ENCODE peak calls at places on chromosomes 4 and X, in nine cellular contexts. One of them, this sample, is unnamed.

GRCh38 chr4:139645458-139645857 is 20.2 kb upstream of the MGST2 start:
- DNase-seq in RCC 7860: no peak
- DNase-seq in naive thymus-derived CD8-positive, alpha-beta T cell: no peak
- DNase-seq in GM04504: no peak
- DNase-seq in testis: no peak
- DNase-seq in adrenal gland: no peak
- DNase-seq in HFFc6: no peak
- DNase-seq in activated CD8-positive, alpha-beta T cell treated with anti-CD3 and anti-CD28 coated beads for 36 hours: no peak
- DNase-seq in nucleus accumbens: no peak
- DNase-seq in this sample: no peak

GRCh38 chrX:17617794-17618193 is 119.5 kb upstream of the SCML1 start:
- DNase-seq in activated CD8-positive, alpha-beta T cell treated with anti-CD3 and anti-CD28 coated beads for 36 hours: no peak
- DNase-seq in GM04504: no peak
- DNase-seq in HFFc6: no peak
- DNase-seq in RCC 7860: no peak
- DNase-seq in testis: no peak
- DNase-seq in adrenal gland: no peak
- DNase-seq in nucleus accumbens: no peak
- DNase-seq in naive thymus-derived CD8-positive, alpha-beta T cell: no peak
- DNase-seq in this sample: no peak

GRCh38 chr4:134018845-134019244 is 182.7 kb downstream of the PABPC4L start:
- DNase-seq in naive thymus-derived CD8-positive, alpha-beta T cell: no peak
- DNase-seq in testis: no peak
- DNase-seq in GM04504: no peak
- DNase-seq in RCC 7860: no peak
- DNase-seq in activated CD8-positive, alpha-beta T cell treated with anti-CD3 and anti-CD28 coated beads for 36 hours: no peak
- DNase-seq in nucleus accumbens: no peak
- DNase-seq in HFFc6: no peak
- DNase-seq in adrenal gland: no peak
- DNase-seq in this sample: no peak

GRCh38 chr4:3288571-3289094 is 4.2 kb upstream of the RGS12 start:
- DNase-seq in testis: peak; percentile 11
- DNase-seq in adrenal gland: peak; percentile 49
- DNase-seq in naive thymus-derived CD8-positive, alpha-beta T cell: no peak
- DNase-seq in GM04504: no peak
- DNase-seq in nucleus accumbens: no peak
- DNase-seq in activated CD8-positive, alpha-beta T cell treated with anti-CD3 and anti-CD28 coated beads for 36 hours: no peak
- DNase-seq in RCC 7860: no peak
- DNase-seq in HFFc6: no peak
- DNase-seq in this sample: no peak

GRCh38 chrX:27823812-27824211 is 16.0 kb downstream of the MAGEB10 start:
- DNase-seq in activated CD8-positive, alpha-beta T cell treated with anti-CD3 and anti-CD28 coated beads for 36 hours: no peak
- DNase-seq in HFFc6: no peak
- DNase-seq in GM04504: no peak
- DNase-seq in naive thymus-derived CD8-positive, alpha-beta T cell: no peak
- DNase-seq in testis: no peak
- DNase-seq in adrenal gland: no peak
- DNase-seq in RCC 7860: no peak
- DNase-seq in nucleus accumbens: no peak
- DNase-seq in this sample: no peak

GRCh38 chr4:72427022-72427421 is 142.0 kb downstream of the ADAMTS3 start:
- DNase-seq in nucleus accumbens: no peak
- DNase-seq in RCC 7860: no peak
- DNase-seq in naive thymus-derived CD8-positive, alpha-beta T cell: no peak
- DNase-seq in HFFc6: no peak
- DNase-seq in GM04504: no peak
- DNase-seq in activated CD8-positive, alpha-beta T cell treated with anti-CD3 and anti-CD28 coated beads for 36 hours: no peak
- DNase-seq in testis: no peak
- DNase-seq in adrenal gland: no peak
- DNase-seq in this sample: no peak

GRCh38 chr4:86498560-86499166 is 95.5 kb upstream of the PTPN13 start:
- DNase-seq in RCC 7860: peak; percentile 56
- DNase-seq in activated CD8-positive, alpha-beta T cell treated with anti-CD3 and anti-CD28 coated beads for 36 hours: no peak
- DNase-seq in nucleus accumbens: no peak
- DNase-seq in adrenal gland: no peak
- DNase-seq in testis: peak; percentile 22
- DNase-seq in naive thymus-derived CD8-positive, alpha-beta T cell: peak; percentile 18
- DNase-seq in HFFc6: peak; percentile 73
- DNase-seq in GM04504: no peak
- DNase-seq in this sample: no peak

GRCh38 chr4:176735300-176735699 is 57.4 kb downstream of the VEGFC start:
- DNase-seq in HFFc6: peak; percentile 62
- DNase-seq in adrenal gland: no peak
- DNase-seq in testis: no peak
- DNase-seq in naive thymus-derived CD8-positive, alpha-beta T cell: no peak
- DNase-seq in GM04504: no peak
- DNase-seq in nucleus accumbens: no peak
- DNase-seq in RCC 7860: peak; percentile 6
- DNase-seq in activated CD8-positive, alpha-beta T cell treated with anti-CD3 and anti-CD28 coated beads for 36 hours: no peak
- DNase-seq in this sample: no peak

GRCh38 chr4:81647388-81647787 is 175.7 kb upstream of the RASGEF1B start:
- DNase-seq in testis: no peak
- DNase-seq in GM04504: no peak
- DNase-seq in naive thymus-derived CD8-positive, alpha-beta T cell: no peak
- DNase-seq in HFFc6: no peak
- DNase-seq in adrenal gland: no peak
- DNase-seq in activated CD8-positive, alpha-beta T cell treated with anti-CD3 and anti-CD28 coated beads for 36 hours: no peak
- DNase-seq in nucleus accumbens: no peak
- DNase-seq in RCC 7860: no peak
- DNase-seq in this sample: no peak

GRCh38 chrX:29233592-29234179 is 646.4 kb downstream of the IL1RAPL1 start:
- DNase-seq in RCC 7860: no peak
- DNase-seq in activated CD8-positive, alpha-beta T cell treated with anti-CD3 and anti-CD28 coated beads for 36 hours: no peak
- DNase-seq in HFFc6: no peak
- DNase-seq in naive thymus-derived CD8-positive, alpha-beta T cell: no peak
- DNase-seq in GM04504: no peak
- DNase-seq in adrenal gland: no peak
- DNase-seq in nucleus accumbens: no peak
- DNase-seq in testis: no peak
- DNase-seq in this sample: no peak

GRCh38 chrX:44506688-44507087 is 36.0 kb downstream of the FUNDC1 start:
- DNase-seq in naive thymus-derived CD8-positive, alpha-beta T cell: no peak
- DNase-seq in GM04504: no peak
- DNase-seq in HFFc6: no peak
- DNase-seq in adrenal gland: no peak
- DNase-seq in RCC 7860: no peak
- DNase-seq in nucleus accumbens: no peak
- DNase-seq in activated CD8-positive, alpha-beta T cell treated with anti-CD3 and anti-CD28 coated beads for 36 hours: no peak
- DNase-seq in testis: no peak
- DNase-seq in this sample: no peak

GRCh38 chrX:138858946-138859345 is 147.4 kb upstream of the FGF13 start:
- DNase-seq in GM04504: no peak
- DNase-seq in RCC 7860: no peak
- DNase-seq in HFFc6: no peak
- DNase-seq in nucleus accumbens: no peak
- DNase-seq in naive thymus-derived CD8-positive, alpha-beta T cell: no peak
- DNase-seq in testis: no peak
- DNase-seq in activated CD8-positive, alpha-beta T cell treated with anti-CD3 and anti-CD28 coated beads for 36 hours: no peak
- DNase-seq in adrenal gland: no peak
- DNase-seq in this sample: no peak

GRCh38 chrX:3504916-3505315 is 158.5 kb upstream of the MXRA5 start:
- DNase-seq in nucleus accumbens: no peak
- DNase-seq in naive thymus-derived CD8-positive, alpha-beta T cell: no peak
- DNase-seq in RCC 7860: no peak
- DNase-seq in GM04504: no peak
- DNase-seq in HFFc6: no peak
- DNase-seq in adrenal gland: no peak
- DNase-seq in activated CD8-positive, alpha-beta T cell treated with anti-CD3 and anti-CD28 coated beads for 36 hours: no peak
- DNase-seq in testis: no peak
- DNase-seq in this sample: no peak

GRCh38 chr4:85773372-85773771 is 298.4 kb downstream of the ARHGAP24 start:
- DNase-seq in adrenal gland: no peak
- DNase-seq in testis: no peak
- DNase-seq in GM04504: no peak
- DNase-seq in nucleus accumbens: no peak
- DNase-seq in activated CD8-positive, alpha-beta T cell treated with anti-CD3 and anti-CD28 coated beads for 36 hours: no peak
- DNase-seq in RCC 7860: no peak
- DNase-seq in HFFc6: no peak
- DNase-seq in naive thymus-derived CD8-positive, alpha-beta T cell: no peak
- DNase-seq in this sample: no peak

GRCh38 chrX:18927558-18927957 is 56.4 kb downstream of the PHKA2 start:
- DNase-seq in RCC 7860: no peak
- DNase-seq in nucleus accumbens: no peak
- DNase-seq in adrenal gland: no peak
- DNase-seq in HFFc6: no peak
- DNase-seq in testis: no peak
- DNase-seq in GM04504: no peak
- DNase-seq in activated CD8-positive, alpha-beta T cell treated with anti-CD3 and anti-CD28 coated beads for 36 hours: no peak
- DNase-seq in naive thymus-derived CD8-positive, alpha-beta T cell: no peak
- DNase-seq in this sample: no peak

GRCh38 chr4:4585012-4585670 is 43.3 kb upstream of the STX18 start:
- DNase-seq in RCC 7860: no peak
- DNase-seq in adrenal gland: no peak
- DNase-seq in nucleus accumbens: no peak
- DNase-seq in activated CD8-positive, alpha-beta T cell treated with anti-CD3 and anti-CD28 coated beads for 36 hours: no peak
- DNase-seq in HFFc6: peak; percentile 82
- DNase-seq in GM04504: peak; percentile 72
- DNase-seq in naive thymus-derived CD8-positive, alpha-beta T cell: no peak
- DNase-seq in testis: no peak
- DNase-seq in this sample: no peak

GRCh38 chrX:46185923-46186810 is 359.1 kb downstream of the ZNF674 start:
- DNase-seq in adrenal gland: no peak
- DNase-seq in HFFc6: no peak
- DNase-seq in naive thymus-derived CD8-positive, alpha-beta T cell: no peak
- DNase-seq in nucleus accumbens: no peak
- DNase-seq in RCC 7860: peak; percentile 5
- DNase-seq in GM04504: no peak
- DNase-seq in activated CD8-positive, alpha-beta T cell treated with anti-CD3 and anti-CD28 coated beads for 36 hours: no peak
- DNase-seq in testis: no peak
- DNase-seq in this sample: no peak

GRCh38 chr4:113300384-113301011 is 251.0 kb downstream of the ANK2 start:
- DNase-seq in activated CD8-positive, alpha-beta T cell treated with anti-CD3 and anti-CD28 coated beads for 36 hours: peak; percentile 14
- DNase-seq in HFFc6: peak; percentile 33
- DNase-seq in naive thymus-derived CD8-positive, alpha-beta T cell: no peak
- DNase-seq in GM04504: no peak
- DNase-seq in adrenal gland: no peak
- DNase-seq in nucleus accumbens: no peak
- DNase-seq in RCC 7860: peak; percentile 73
- DNase-seq in testis: no peak
- DNase-seq in this sample: no peak

GRCh38 chr4:81756042-81756441 is 284.3 kb upstream of the RASGEF1B start:
- DNase-seq in RCC 7860: no peak
- DNase-seq in activated CD8-positive, alpha-beta T cell treated with anti-CD3 and anti-CD28 coated beads for 36 hours: no peak
- DNase-seq in HFFc6: no peak
- DNase-seq in testis: no peak
- DNase-seq in adrenal gland: no peak
- DNase-seq in naive thymus-derived CD8-positive, alpha-beta T cell: no peak
- DNase-seq in GM04504: no peak
- DNase-seq in nucleus accumbens: no peak
- DNase-seq in this sample: no peak

GRCh38 chr4:120809518-120809917 is 113.0 kb downstream of the PRDM5 start:
- DNase-seq in RCC 7860: no peak
- DNase-seq in naive thymus-derived CD8-positive, alpha-beta T cell: no peak
- DNase-seq in GM04504: no peak
- DNase-seq in adrenal gland: no peak
- DNase-seq in nucleus accumbens: no peak
- DNase-seq in HFFc6: no peak
- DNase-seq in activated CD8-positive, alpha-beta T cell treated with anti-CD3 and anti-CD28 coated beads for 36 hours: no peak
- DNase-seq in testis: no peak
- DNase-seq in this sample: no peak

GRCh38 chrX:67893931-67894330 is 350.1 kb downstream of the AR start:
- DNase-seq in naive thymus-derived CD8-positive, alpha-beta T cell: no peak
- DNase-seq in nucleus accumbens: no peak
- DNase-seq in activated CD8-positive, alpha-beta T cell treated with anti-CD3 and anti-CD28 coated beads for 36 hours: no peak
- DNase-seq in adrenal gland: no peak
- DNase-seq in RCC 7860: no peak
- DNase-seq in testis: no peak
- DNase-seq in GM04504: no peak
- DNase-seq in HFFc6: no peak
- DNase-seq in this sample: no peak

GRCh38 chr4:167622481-167623240 is 388.4 kb upstream of the SPOCK3 start:
- DNase-seq in adrenal gland: peak; percentile 73
- DNase-seq in HFFc6: peak; percentile 19
- DNase-seq in RCC 7860: peak; percentile 8
- DNase-seq in testis: peak; percentile 79
- DNase-seq in GM04504: peak; percentile 3
- DNase-seq in naive thymus-derived CD8-positive, alpha-beta T cell: no peak
- DNase-seq in nucleus accumbens: peak; percentile 25
- DNase-seq in activated CD8-positive, alpha-beta T cell treated with anti-CD3 and anti-CD28 coated beads for 36 hours: peak; percentile 52
- DNase-seq in this sample: no peak

GRCh38 chr4:41132055-41132683 is 82.2 kb downstream of the APBB2 start:
- DNase-seq in activated CD8-positive, alpha-beta T cell treated with anti-CD3 and anti-CD28 coated beads for 36 hours: no peak
- DNase-seq in nucleus accumbens: no peak
- DNase-seq in HFFc6: no peak
- DNase-seq in testis: no peak
- DNase-seq in adrenal gland: no peak
- DNase-seq in naive thymus-derived CD8-positive, alpha-beta T cell: no peak
- DNase-seq in GM04504: no peak
- DNase-seq in RCC 7860: no peak
- DNase-seq in this sample: no peak

GRCh38 chr4:107863416-107863815 is 38.7 kb downstream of the SGMS2 start:
- DNase-seq in nucleus accumbens: no peak
- DNase-seq in HFFc6: no peak
- DNase-seq in naive thymus-derived CD8-positive, alpha-beta T cell: no peak
- DNase-seq in RCC 7860: no peak
- DNase-seq in testis: no peak
- DNase-seq in activated CD8-positive, alpha-beta T cell treated with anti-CD3 and anti-CD28 coated beads for 36 hours: no peak
- DNase-seq in GM04504: no peak
- DNase-seq in adrenal gland: no peak
- DNase-seq in this sample: no peak